ENCODE peak calls at places on chromosomes 2 and 18, in seven cellular contexts. R, F, Q, Z, V, O and D are unnamed samples.

GRCh38 chr2:134132487-134132857 is 121.4 kb upstream of the MGAT5 start:
- DNase-seq in R (no peak), F (no peak), Q (no peak), Z (no peak), V (no peak), O (no peak), D (no peak)

GRCh38 chr2:208354964-208355381 is 51.6 kb upstream of the PTH2R start:
- DNase-seq in R (no peak), F (no peak), Q (no peak), Z (no peak), V (no peak), O (no peak), D (no peak)

GRCh38 chr2:148201075-148202004 is 180.4 kb downstream of the MBD5 start:
- DNase-seq in R (no peak), F (peak), Q (no peak), Z (peak), V (no peak), O (no peak), D (peak)

GRCh38 chr18:36314098-36314497 is 16.6 kb downstream of the FHOD3 start:
- DNase-seq in R (no peak), F (no peak), Q (no peak), Z (no peak), V (no peak), O (no peak), D (no peak)

GRCh38 chr2:26459991-26460612 is 17.8 kb downstream of the OTOF start:
- DNase-seq in R (no peak), F (peak), Q (no peak), Z (no peak), V (no peak), O (no peak), D (no peak)

GRCh38 chr2:30293303-30293912 is 62.1 kb downstream of the LBH start:
- DNase-seq in R (peak), F (peak), Q (no peak), Z (no peak), V (no peak), O (no peak), D (no peak)

GRCh38 chr2:55225481-55226020 is 6.5 kb downstream of the CLHC1 start:
- DNase-seq in R (no peak), F (no peak), Q (no peak), Z (no peak), V (no peak), O (no peak), D (no peak)

GRCh38 chr2:3475771-3476170 is 43.6 kb downstream of the ADI1 start:
- DNase-seq in R (no peak), F (no peak), Q (no peak), Z (no peak), V (no peak), O (no peak), D (no peak)

GRCh38 chr2:178277741-178278197 is 83.5 kb downstream of the OSBPL6 start:
- DNase-seq in R (no peak), F (no peak), Q (no peak), Z (no peak), V (no peak), O (no peak), D (peak)

GRCh38 chr18:63073481-63073880 is 246.1 kb downstream of the BCL2 start:
- DNase-seq in R (no peak), F (peak), Q (no peak), Z (no peak), V (peak), O (no peak), D (no peak)

GRCh38 chr2:20667151-20667530 is 197 bp downstream of the GDF7 start:
- DNase-seq in R (no peak), F (no peak), Q (no peak), Z (no peak), V (no peak), O (no peak), D (peak)

GRCh38 chr18:49072940-49073339 is 122.2 kb upstream of the SMAD7 start:
- DNase-seq in R (no peak), F (no peak), Q (no peak), Z (no peak), V (no peak), O (no peak), D (no peak)

GRCh38 chr2:75047189-75047812 is 88.9 kb downstream of the POLE4 start:
- DNase-seq in R (peak), F (no peak), Q (no peak), Z (no peak), V (no peak), O (no peak), D (no peak)

GRCh38 chr18:12283256-12283655 is 24.8 kb upstream of the TUBB6 start:
- DNase-seq in R (no peak), F (no peak), Q (no peak), Z (no peak), V (no peak), O (no peak), D (peak)

GRCh38 chr18:47204908-47205522 is 28.9 kb upstream of the IER3IP1 start:
- DNase-seq in R (peak), F (peak), Q (peak), Z (peak), V (peak), O (no peak), D (peak)

GRCh38 chr2:119137502-119137901 is 21.0 kb downstream of the C1QL2 start:
- DNase-seq in R (no peak), F (no peak), Q (no peak), Z (no peak), V (no peak), O (no peak), D (no peak)

GRCh38 chr2:236904389-236905263 is 181.1 kb upstream of the COPS8 start:
- DNase-seq in R (no peak), F (no peak), Q (no peak), Z (no peak), V (peak), O (no peak), D (no peak)

GRCh38 chr2:228658998-228659397 is 477.5 kb upstream of the SPHKAP start:
- DNase-seq in R (peak), F (no peak), Q (no peak), Z (no peak), V (no peak), O (no peak), D (no peak)

GRCh38 chr2:28395334-28396061 is 2.8 kb downstream of the FOSL2 start:
- DNase-seq in R (no peak), F (peak), Q (no peak), Z (no peak), V (no peak), O (no peak), D (no peak)

GRCh38 chr2:102753563-102754159 is 8.2 kb upstream of the TMEM182 start:
- DNase-seq in R (no peak), F (peak), Q (peak), Z (no peak), V (peak), O (peak), D (peak)

GRCh38 chr18:51275712-51276473 is 78.4 kb upstream of the MEX3C start:
- DNase-seq in R (no peak), F (no peak), Q (no peak), Z (no peak), V (no peak), O (no peak), D (peak)

GRCh38 chr2:143803936-143804335 is 674.7 kb downstream of the ARHGAP15 start:
- DNase-seq in R (no peak), F (no peak), Q (no peak), Z (no peak), V (no peak), O (no peak), D (no peak)

GRCh38 chr2:159562248-159562647 is 54.1 kb downstream of the BAZ2B start:
- DNase-seq in R (peak), F (no peak), Q (no peak), Z (no peak), V (no peak), O (no peak), D (no peak)

GRCh38 chr2:182280128-182280527 is 146.7 kb downstream of the PDE1A start:
- DNase-seq in R (no peak), F (no peak), Q (no peak), Z (no peak), V (no peak), O (no peak), D (no peak)

GRCh38 chr2:182228741-182229140 is 198.1 kb downstream of the PDE1A start:
- DNase-seq in R (no peak), F (no peak), Q (no peak), Z (no peak), V (no peak), O (no peak), D (no peak)